ENCODE peak calls at places on chromosomes 11 and 22, in four cellular contexts. J is neural crest cell, D is fibroblast of the aortic adventitia, P is AG09309. Q is an unnamed sample.

GRCh38 chr11:65419773-65420481 is 2.7 kb upstream of the NEAT1 start:
- DNase-seq in P (peak), D (peak), J (no peak), Q (peak)

GRCh38 chr11:34349882-34350281 is 7.9 kb downstream of the ABTB2 start:
- DNase-seq in D (peak), J (no peak), P (no peak), Q (no peak)

GRCh38 chr11:67463680-67464410 is 5.2 kb downstream of the TMEM134 start:
- DNase-seq in D (no peak), J (no peak), P (no peak), Q (no peak)

GRCh38 chr11:92159931-92160330 is 64.7 kb upstream of the FAT3 start:
- DNase-seq in J (no peak), P (no peak), D (no peak), Q (no peak)

GRCh38 chr11:21625982-21626381 is 566.9 kb upstream of the ANO5 start:
- DNase-seq in P (no peak), J (no peak), D (no peak), Q (no peak)

GRCh38 chr22:28395920-28396447 is 283.7 kb downstream of the TTC28 start:
- DNase-seq in J (no peak), P (peak), D (peak), Q (no peak)

GRCh38 chr11:121140369-121140768 is 39.3 kb downstream of the TECTA start:
- DNase-seq in D (no peak), J (no peak), P (no peak), Q (no peak)

GRCh38 chr11:72724851-72725730 is 27.1 kb downstream of the ARAP1 start:
- DNase-seq in D (peak), J (peak), P (peak), Q (peak)

GRCh38 chr11:134411887-134412507 is at the start of gene B3GAT1:
- DNase-seq in J (no peak), P (no peak), D (no peak), Q (peak)

GRCh38 chr11:69383946-69384547 is 90.1 kb downstream of the MYEOV start:
- DNase-seq in P (no peak), J (no peak), D (no peak), Q (no peak)

GRCh38 chr11:97140885-97141494 is 751.2 kb downstream of the JRKL start:
- DNase-seq in P (no peak), D (no peak), J (no peak), Q (no peak)
- TF ChIP-seq CTCF in P (no peak), D (no peak), J (peak), Q (peak)

DNA sequence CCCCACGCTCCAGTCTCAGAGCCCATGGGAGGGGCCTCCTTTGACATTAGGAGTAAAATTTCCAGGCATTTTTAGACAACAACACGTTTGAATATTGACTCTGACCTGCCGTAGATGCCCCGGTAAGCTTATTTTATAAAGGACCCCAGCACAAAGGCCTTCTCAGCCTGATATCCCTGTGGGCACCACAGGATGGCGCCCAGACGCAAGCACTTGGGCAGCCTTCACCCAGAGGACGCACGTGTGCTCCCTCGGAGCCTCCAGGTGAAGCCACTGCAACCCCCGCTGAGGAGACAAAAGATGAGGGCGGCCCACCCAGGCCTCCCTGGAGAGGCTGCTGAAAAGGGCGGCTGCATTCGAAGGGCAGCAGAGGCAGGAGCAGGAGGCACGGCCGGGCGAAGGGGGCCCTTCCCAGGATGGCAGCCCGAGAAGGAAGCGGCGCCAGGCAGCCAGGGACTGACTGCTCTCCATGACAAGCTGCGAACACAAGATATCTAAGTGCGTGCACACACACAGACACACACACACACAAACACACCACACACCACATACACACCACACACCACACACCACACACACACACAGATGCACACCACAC is 15.2 kb upstream of the TH start:
- DNase-seq in J (peak), P (no peak), D (no peak), Q (peak)
- TF ChIP-seq CTCF in J (peak), P (peak), D (peak), Q (peak)

GRCh38 chr22:47567126-47567730 is 804.8 kb downstream of the TBC1D22A start:
- DNase-seq in J (no peak), P (no peak), D (no peak), Q (no peak)

GRCh38 chr22:47569389-47570299 is 807.2 kb downstream of the TBC1D22A start:
- DNase-seq in D (no peak), J (no peak), P (no peak), Q (no peak)

GRCh38 chr22:47565607-47566006 is 803.2 kb downstream of the TBC1D22A start:
- DNase-seq in J (no peak), P (no peak), D (no peak), Q (no peak)

GRCh38 chr22:47568700-47569099 is 806.2 kb downstream of the TBC1D22A start:
- DNase-seq in D (no peak), P (no peak), J (no peak), Q (no peak)

GRCh38 chr22:47567741-47568140 is 805.3 kb downstream of the TBC1D22A start:
- DNase-seq in D (no peak), J (no peak), P (no peak), Q (no peak)
- TF ChIP-seq CTCF in D (no peak), J (no peak), P (no peak), Q (no peak)

DNA sequence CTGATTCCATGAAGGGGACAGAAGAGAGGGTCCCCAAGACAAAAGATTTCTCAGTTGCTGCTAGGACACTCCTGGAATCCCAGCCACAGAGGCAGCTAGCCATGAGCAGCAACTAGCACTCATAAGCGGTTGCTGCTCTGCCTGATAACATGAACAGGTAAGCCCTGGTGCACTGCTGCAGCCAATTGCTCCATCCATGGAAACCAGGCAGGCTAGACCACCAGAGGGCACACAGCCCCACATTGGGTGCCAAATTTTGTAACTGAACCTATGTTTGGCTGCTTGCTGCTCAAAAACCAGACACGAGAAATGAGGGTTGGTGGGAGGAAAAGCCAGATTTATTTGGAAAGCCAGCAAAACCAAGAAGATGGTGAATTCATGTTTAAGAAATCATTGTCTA is 21.9 kb upstream of the QSER1 start:
- DNase-seq in P (no peak), D (no peak), J (no peak), Q (peak)
- TF ChIP-seq CTCF in P (no peak), D (peak), J (peak), Q (peak)

GRCh38 chr11:119156496-119156895 is 7.6 kb downstream of the ABCG4 start:
- DNase-seq in P (no peak), D (no peak), J (no peak), Q (no peak)
- TF ChIP-seq CTCF in P (no peak), D (no peak), J (no peak), Q (no peak)